ENCODE peak calls at places on chromosomes 13 and 19, in four cellular contexts. N, I, K and M are unnamed samples.

GRCh38 chr19:12774588-12775555 is at the start of gene HOOK2:
- DNase-seq in N (no peak), I (peak; percentile 70), K (no peak), M (no peak)

GRCh38 chr19:18781885-18782527 is 9.1 kb downstream of the COMP start:
- DNase-seq in N (no peak), I (no peak), K (no peak), M (no peak)

GRCh38 chr19:58538257-58539168 is 5.4 kb upstream of the TRIM28 start:
- DNase-seq in N (no peak), I (no peak), K (no peak), M (no peak)

GRCh38 chr13:91296011-91296410 is 51.5 kb upstream of the MIR17HG start:
- DNase-seq in N (no peak), I (no peak), K (no peak), M (no peak)

GRCh38 chr13:114155320-114155719 is 22.9 kb upstream of the RASA3 start:
- DNase-seq in N (no peak), I (no peak), K (no peak), M (no peak)

GRCh38 chr19:11678504-11678903 is 60.2 kb downstream of the ZNF823 start:
- DNase-seq in N (no peak), I (no peak), K (no peak), M (no peak)

GRCh38 chr13:40790232-40790631 is 821 bp downstream of the SLC25A15 start:
- DNase-seq in N (no peak), I (no peak), K (no peak), M (no peak)

GRCh38 chr19:32101206-32101605 is 244.2 kb upstream of the ZNF507 start:
- DNase-seq in N (no peak), I (no peak), K (no peak), M (no peak)

GRCh38 chr19:4232614-4233281 is 3.4 kb downstream of the EBI3 start:
- DNase-seq in N (no peak), I (no peak), K (no peak), M (peak; percentile 39)

GRCh38 chr19:2282062-2282861 is at the start of gene PEAK3:
- DNase-seq in N (no peak), I (peak; percentile 59), K (no peak), M (no peak)

GRCh38 chr19:57813919-57814504 is 701 bp downstream of the ZNF552 start:
- DNase-seq in N (peak; percentile 12), I (peak; percentile 18), K (no peak), M (no peak)

GRCh38 chr19:35268546-35269424 is at the start of gene USF2:
- DNase-seq in N (peak; percentile 72), I (peak; percentile 79), K (no peak), M (peak; percentile 79)

GRCh38 chr13:40494513-40494912 is 171.9 kb downstream of the FOXO1 start:
- DNase-seq in N (no peak), I (no peak), K (no peak), M (no peak)

GRCh38 chr19:13622727-13623126 is 116.4 kb upstream of the CACNA1A start:
- DNase-seq in N (no peak), I (no peak), K (no peak), M (no peak)

GRCh38 chr13:113654591-113655357 is 3.2 kb downstream of the ATP4B start:
- DNase-seq in N (no peak), I (no peak), K (no peak), M (no peak)

GRCh38 chr19:2462635-2463421 is 6.1 kb upstream of the LMNB2 start:
- DNase-seq in N (peak; percentile 93), I (no peak), K (no peak), M (peak; percentile 62)

GRCh38 chr13:32796754-32797153 is 210.5 kb downstream of the PDS5B start:
- DNase-seq in N (no peak), I (no peak), K (no peak), M (no peak)

GRCh38 chr13:97057196-97057595 is 62.9 kb upstream of the OXGR1 start:
- DNase-seq in N (no peak), I (no peak), K (no peak), M (no peak)

GRCh38 chr19:30322641-30323320 is 49.4 kb upstream of the ZNF536 start:
- DNase-seq in N (no peak), I (no peak), K (no peak), M (no peak)

GRCh38 chr19:40217921-40218890 is at the start of gene TTC9B:
- DNase-seq in N (no peak), I (peak; percentile 91), K (no peak), M (peak; percentile 51)

GRCh38 chr13:61684976-61685682 is 269.5 kb upstream of the PCDH20 start:
- DNase-seq in N (no peak), I (no peak), K (no peak), M (no peak)

GRCh38 chr19:7500811-7501450 is 12.1 kb upstream of the PEX11G start:
- DNase-seq in N (peak; percentile 35), I (peak; percentile 80), K (no peak), M (peak; percentile 82)

GRCh38 chr19:32287811-32288227 is 57.6 kb upstream of the ZNF507 start:
- DNase-seq in N (peak; percentile 67), I (peak; percentile 28), K (no peak), M (peak; percentile 66)

GRCh38 chr19:7897289-7897688 is 6.4 kb upstream of the MAP2K7 start:
- DNase-seq in N (peak; percentile 86), I (no peak), K (no peak), M (no peak)

GRCh38 chr13:64810701-64811258 is 2419.4 kb downstream of the PCDH9 start:
- DNase-seq in N (no peak), I (no peak), K (no peak), M (no peak)

GRCh38 chr13:65530688-65531087 is 1699.4 kb downstream of the PCDH9 start:
- DNase-seq in N (no peak), I (no peak), K (no peak), M (no peak)

GRCh38 chr13:45749026-45749759 is 47.1 kb downstream of the CBY2 start:
- DNase-seq in N (no peak), I (no peak), K (no peak), M (no peak)

GRCh38 chr19:37007587-37008220 is 70.5 kb upstream of the ZNF420 start:
- DNase-seq in N (no peak), I (peak; percentile 53), K (no peak), M (no peak)

GRCh38 chr13:51728972-51729371 is 75.0 kb downstream of the DHRS12 start:
- DNase-seq in N (no peak), I (no peak), K (no peak), M (no peak)

GRCh38 chr13:51804295-51805172 is 571 bp upstream of the DHRS12 start:
- DNase-seq in N (no peak), I (no peak), K (no peak), M (no peak)

GRCh38 chr19:2045501-2046045 is 5.5 kb downstream of the MKNK2 start:
- DNase-seq in N (no peak), I (peak; percentile 15), K (no peak), M (no peak)

GRCh38 chr19:48961051-48961649 is 4.0 kb upstream of the FTL start:
- DNase-seq in N (peak; percentile 48), I (no peak), K (no peak), M (no peak)

GRCh38 chr19:48962849-48963165 is 2.3 kb upstream of the FTL start:
- DNase-seq in N (peak; percentile 47), I (peak; percentile 71), K (no peak), M (no peak)

GRCh38 chr19:48963371-48964204 is 1.5 kb upstream of the FTL start:
- DNase-seq in N (peak; percentile 98), I (peak; percentile 82), K (no peak), M (no peak)

GRCh38 chr19:48961673-48962028 is 3.5 kb upstream of the FTL start:
- DNase-seq in N (no peak), I (no peak), K (no peak), M (no peak)

DNA sequence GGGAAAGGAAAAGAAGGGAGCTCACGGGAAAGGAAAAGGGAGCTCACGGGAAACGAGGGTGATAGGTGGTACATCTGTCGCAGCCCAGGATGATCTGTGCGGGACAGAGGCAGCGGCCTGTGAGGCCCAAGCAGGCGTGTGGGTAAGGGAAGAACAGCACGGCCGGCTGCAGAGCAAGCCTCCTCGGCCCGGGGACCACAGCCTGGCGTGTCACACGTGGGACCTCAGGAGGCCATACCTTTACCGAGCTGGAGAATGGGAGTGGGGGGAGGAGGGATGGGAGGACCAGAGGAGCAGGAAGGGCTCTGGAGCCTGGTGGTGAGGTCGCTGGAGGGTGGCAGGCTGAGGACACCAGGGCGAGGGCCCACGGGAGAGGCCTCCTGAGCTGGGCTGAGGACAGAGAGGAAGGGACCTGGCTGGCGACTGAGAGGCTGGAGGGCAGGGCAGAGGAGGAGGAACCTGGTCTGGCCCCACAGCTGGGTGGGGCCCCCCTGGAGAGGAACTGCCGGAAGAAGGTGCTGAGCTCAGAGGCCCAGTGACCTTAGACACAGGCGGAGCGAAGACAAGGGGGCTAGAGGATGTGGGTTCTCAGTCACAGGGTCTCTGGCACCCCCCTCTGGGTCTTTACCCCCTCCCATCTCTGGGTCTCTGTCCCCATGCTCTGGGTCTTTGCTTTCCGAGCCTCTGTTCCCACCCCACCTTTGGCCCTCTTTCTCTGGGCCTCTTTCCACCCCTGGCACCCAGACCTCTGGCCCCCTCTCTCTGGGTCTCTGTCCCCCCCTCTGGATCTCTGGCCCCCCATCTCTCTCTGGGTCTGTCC is 2.9 kb upstream of the FTL start:
- DNase-seq in N (peak; percentile 81), I (peak; percentile 77), K (no peak), M (no peak)
- TF ChIP-seq SP1 in N (peak; percentile 37), I (peak; percentile 57), K (peak; percentile 63), M (no peak)

GRCh38 chr13:110105136-110105535 is 201.8 kb downstream of the COL4A1 start:
- DNase-seq in N (no peak), I (no peak), K (no peak), M (no peak)

GRCh38 chr13:110099922-110100321 is 207.0 kb downstream of the COL4A1 start:
- DNase-seq in N (no peak), I (no peak), K (no peak), M (no peak)

GRCh38 chr13:110103479-110103878 is 203.5 kb downstream of the COL4A1 start:
- DNase-seq in N (no peak), I (no peak), K (no peak), M (no peak)

GRCh38 chr13:110102053-110102452 is 204.9 kb downstream of the COL4A1 start:
- DNase-seq in N (no peak), I (no peak), K (no peak), M (no peak)

GRCh38 chr13:110103026-110103425 is 203.9 kb downstream of the COL4A1 start:
- DNase-seq in N (no peak), I (no peak), K (no peak), M (no peak)
- TF ChIP-seq FOXM1 in N (no peak), I (no peak), K (no peak), M (no peak)

GRCh38 chr13:101706651-101707050 is 254.2 kb downstream of the ITGBL1 start:
- DNase-seq in N (peak; percentile 4), I (no peak), K (no peak), M (no peak)
- TF ChIP-seq SP1 in N (no peak), I (no peak), K (no peak), M (no peak)

DNA sequence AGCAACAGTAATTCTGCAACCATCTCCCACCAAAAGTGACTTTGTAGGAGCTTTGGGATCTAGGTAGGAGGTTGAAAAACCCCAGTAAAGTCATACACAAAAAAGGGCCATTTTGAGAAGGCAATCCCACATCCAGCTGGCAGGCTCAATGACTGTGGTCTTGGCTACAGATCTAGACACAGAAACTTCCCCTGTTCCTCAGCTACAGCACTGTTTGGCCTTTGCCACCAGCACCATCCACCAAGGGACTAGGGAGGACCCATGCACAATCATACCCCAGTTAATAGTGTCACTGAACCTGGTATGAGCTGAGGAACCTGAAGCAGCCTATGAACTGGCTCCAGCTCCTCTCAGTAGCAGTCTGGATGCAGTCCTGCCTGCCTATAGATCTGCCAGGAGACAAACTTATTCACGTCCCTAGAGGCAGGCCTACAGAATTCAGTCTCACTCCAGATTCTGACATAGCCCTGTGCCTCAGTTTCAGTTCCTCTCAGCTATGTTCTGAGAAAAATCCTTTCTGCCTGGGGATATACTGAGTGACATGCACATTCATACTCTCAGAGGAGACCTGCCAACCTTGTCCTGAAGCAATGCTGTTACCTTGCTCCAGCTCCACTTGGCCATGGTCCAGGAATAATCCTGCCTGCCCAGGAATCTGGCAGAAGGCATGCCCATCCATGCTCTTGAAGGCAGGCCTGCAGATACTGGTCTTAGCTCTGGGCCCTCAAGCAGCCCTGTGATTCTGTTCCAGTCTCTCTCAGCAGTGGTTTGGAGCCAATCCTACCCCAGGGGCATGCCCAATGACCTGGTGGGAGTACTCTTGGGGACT is 2048.3 kb upstream of the PCDH20 start:
- DNase-seq in N (no peak), I (no peak), K (peak; percentile 21), M (no peak)
- TF ChIP-seq FOXM1 in N (no peak), I (no peak), K (no peak), M (no peak)